ENCODE peak calls at places on chromosomes 2 and 18, in five cellular contexts. D, Z, R, T and U are unnamed samples.

GRCh38 chr18:8771930-8772329 is 66.6 kb downstream of the MTCL1 start:
- DNase-seq in D (no peak), T (peak; percentile 11), R (no peak), Z (peak; percentile 36), U (no peak)

GRCh38 chr2:42861321-42861720 is 68.9 kb upstream of the HAAO start:
- DNase-seq in R (no peak), D (no peak), T (no peak), Z (no peak), U (no peak)

GRCh38 chr2:145789636-145790035 is 1269.7 kb upstream of the ZEB2 start:
- DNase-seq in R (no peak), Z (no peak), T (no peak), D (no peak), U (no peak)

GRCh38 chr2:67628892-67629291 is 231.8 kb downstream of the ETAA1 start:
- DNase-seq in Z (no peak), R (no peak), D (no peak), T (no peak), U (no peak)

GRCh38 chr2:64328415-64328722 is 125.6 kb upstream of the LGALSL start:
- DNase-seq in R (no peak), T (no peak), Z (no peak), D (no peak), U (no peak)

GRCh38 chr2:9830685-9831410 is 12.4 kb upstream of the TAF1B start:
- DNase-seq in D (no peak), R (no peak), Z (no peak), T (no peak), U (no peak)

GRCh38 chr2:4673025-4673489 is 969.7 kb downstream of the DCDC2C start:
- DNase-seq in T (peak; percentile 90), R (no peak), Z (no peak), D (peak; percentile 0), U (no peak)

GRCh38 chr2:182866095-182866460 is 359 bp downstream of the FRZB start:
- DNase-seq in Z (no peak), R (peak; percentile 1), T (no peak), D (no peak), U (no peak)

GRCh38 chr18:32582455-32582854 is 111.8 kb upstream of the GAREM1 start:
- DNase-seq in D (no peak), Z (no peak), R (no peak), T (peak; percentile 3), U (no peak)